ENCODE peak calls at places on chromosomes 12 and 14, in four cellular contexts. G, M, A and L are unnamed samples.

GRCh38 chr14:104532191-104532555 is 47.4 kb upstream of the C14orf180 start:
- DNase-seq in G (no peak), M (peak; percentile 16), A (peak; percentile 64), L (no peak)

GRCh38 chr14:104877806-104878550 is 12.9 kb downstream of the CEP170B start:
- DNase-seq in G (no peak), M (peak; percentile 0), A (no peak), L (no peak)

GRCh38 chr14:36238666-36239363 is 62.3 kb upstream of the PTCSC3 start:
- DNase-seq in G (no peak), M (peak; percentile 70), A (peak; percentile 99), L (peak; percentile 13)

GRCh38 chr12:57225680-57226190 is 3.8 kb upstream of the SHMT2 start:
- DNase-seq in G (no peak), M (no peak), A (no peak), L (no peak)

GRCh38 chr12:67501362-67501761 is 147.2 kb upstream of the DYRK2 start:
- DNase-seq in G (no peak), M (no peak), A (no peak), L (no peak)

GRCh38 chr12:57133013-57133569 is 4.8 kb downstream of the LRP1 start:
- DNase-seq in G (no peak), M (peak; percentile 90), A (no peak), L (no peak)

GRCh38 chr14:103232831-103233319 is 101.2 kb upstream of the EIF5 start:
- DNase-seq in G (peak; percentile 32), M (no peak), A (no peak), L (no peak)

GRCh38 chr14:36420288-36420687 is 99.7 kb downstream of the NKX2-1 start:
- DNase-seq in G (no peak), M (no peak), A (no peak), L (no peak)

GRCh38 chr12:2959194-2959507 is at the start of gene TEAD4:
- DNase-seq in G (peak; percentile 61), M (peak; percentile 88), A (peak; percentile 40), L (peak; percentile 81)

GRCh38 chr12:6230321-6231110 is 30.3 kb downstream of the CD9 start:
- DNase-seq in G (no peak), M (peak; percentile 64), A (peak; percentile 69), L (no peak)

GRCh38 chr14:65792208-65792905 is 379.8 kb downstream of the FUT8 start:
- DNase-seq in G (no peak), M (peak; percentile 36), A (peak; percentile 45), L (peak; percentile 73)